ENCODE peak calls at places on chromosomes 16 and 17, in four cellular contexts. One of them, this sample, is unnamed.

GRCh38 chr16:80009971-80010659 is 409.6 kb upstream of the MAF start:
- DNase-seq in WTC11: no peak
- DNase-seq in K562: no peak
- DNase-seq in HepG2: no peak
- DNase-seq in this sample: no peak

GRCh38 chr17:8003594-8004181 is 1.3 kb downstream of the GUCY2D start:
- DNase-seq in K562: no peak
- DNase-seq in HepG2: no peak
- DNase-seq in WTC11: peak; percentile 34
- DNase-seq in this sample: no peak

GRCh38 chr17:64261422-64262124 is 1.5 kb downstream of the TEX2 start:
- DNase-seq in HepG2: no peak
- DNase-seq in K562: no peak
- DNase-seq in WTC11: no peak
- DNase-seq in this sample: no peak

GRCh38 chr17:13230908-13231307 is 213.1 kb upstream of the ELAC2 start:
- DNase-seq in K562: no peak
- DNase-seq in HepG2: no peak
- DNase-seq in WTC11: no peak
- DNase-seq in this sample: no peak

GRCh38 chr17:72404872-72405271 is 284.1 kb downstream of the SOX9 start:
- DNase-seq in WTC11: no peak
- DNase-seq in K562: no peak
- DNase-seq in HepG2: no peak
- DNase-seq in this sample: no peak

GRCh38 chr16:4410335-4411075 is 5.9 kb downstream of the CORO7 start:
- DNase-seq in HepG2: no peak
- DNase-seq in WTC11: no peak
- DNase-seq in K562: no peak
- DNase-seq in this sample: no peak

GRCh38 chr17:61368832-61369468 is 30.7 kb upstream of the TBX2 start:
- DNase-seq in HepG2: no peak
- DNase-seq in K562: no peak
- DNase-seq in WTC11: no peak
- DNase-seq in this sample: no peak

GRCh38 chr17:34367486-34368270 is 4.6 kb upstream of the CCL1 start:
- DNase-seq in WTC11: no peak
- DNase-seq in K562: no peak
- DNase-seq in HepG2: no peak
- DNase-seq in this sample: no peak

GRCh38 chr16:87955302-87956168 is 4.3 kb downstream of the BANP start:
- DNase-seq in WTC11: no peak
- DNase-seq in HepG2: no peak
- DNase-seq in K562: no peak
- DNase-seq in this sample: no peak

GRCh38 chr16:81204794-81205680 is 33.5 kb upstream of the BCO1 start:
- DNase-seq in WTC11: no peak
- DNase-seq in HepG2: peak; percentile 61
- DNase-seq in K562: peak; percentile 52
- DNase-seq in this sample: peak; percentile 56

GRCh38 chr17:42484304-42484703 is 25.6 kb downstream of the ATP6V0A1 start:
- DNase-seq in HepG2: peak; percentile 99
- DNase-seq in K562: no peak
- DNase-seq in WTC11: no peak
- DNase-seq in this sample: no peak

GRCh38 chr17:67515490-67516088 is 138.5 kb downstream of the PITPNC1 start:
- DNase-seq in K562: no peak
- DNase-seq in WTC11: no peak
- DNase-seq in HepG2: no peak
- DNase-seq in this sample: no peak

GRCh38 chr17:32158870-32159585 is 16.7 kb downstream of the RHOT1 start:
- DNase-seq in HepG2: no peak
- DNase-seq in K562: no peak
- DNase-seq in WTC11: no peak
- DNase-seq in this sample: no peak

GRCh38 chr17:40993856-40994255 is at the start of gene KRTAP3-3:
- DNase-seq in HepG2: no peak
- DNase-seq in K562: no peak
- DNase-seq in WTC11: no peak
- DNase-seq in this sample: no peak

GRCh38 chr17:64160378-64160777 is 30.4 kb upstream of the ERN1 start:
- DNase-seq in WTC11: no peak
- DNase-seq in K562: no peak
- DNase-seq in HepG2: no peak
- DNase-seq in this sample: no peak

GRCh38 chr17:263773-264172 is 82.3 kb upstream of the DOC2B start:
- DNase-seq in WTC11: no peak
- DNase-seq in K562: no peak
- DNase-seq in HepG2: no peak
- DNase-seq in this sample: no peak

GRCh38 chr17:34622862-34623261 is 43.5 kb downstream of the TMEM132E start:
- DNase-seq in WTC11: no peak
- DNase-seq in HepG2: no peak
- DNase-seq in K562: no peak
- DNase-seq in this sample: no peak

GRCh38 chr17:3947318-3947810 is 16.9 kb downstream of the ATP2A3 start:
- DNase-seq in WTC11: no peak
- DNase-seq in K562: no peak
- DNase-seq in HepG2: no peak
- DNase-seq in this sample: no peak

GRCh38 chr17:41196068-41196467 is 6.4 kb downstream of the KRTAP9-1 start:
- DNase-seq in WTC11: no peak
- DNase-seq in HepG2: no peak
- DNase-seq in K562: no peak
- DNase-seq in this sample: no peak

DNA sequence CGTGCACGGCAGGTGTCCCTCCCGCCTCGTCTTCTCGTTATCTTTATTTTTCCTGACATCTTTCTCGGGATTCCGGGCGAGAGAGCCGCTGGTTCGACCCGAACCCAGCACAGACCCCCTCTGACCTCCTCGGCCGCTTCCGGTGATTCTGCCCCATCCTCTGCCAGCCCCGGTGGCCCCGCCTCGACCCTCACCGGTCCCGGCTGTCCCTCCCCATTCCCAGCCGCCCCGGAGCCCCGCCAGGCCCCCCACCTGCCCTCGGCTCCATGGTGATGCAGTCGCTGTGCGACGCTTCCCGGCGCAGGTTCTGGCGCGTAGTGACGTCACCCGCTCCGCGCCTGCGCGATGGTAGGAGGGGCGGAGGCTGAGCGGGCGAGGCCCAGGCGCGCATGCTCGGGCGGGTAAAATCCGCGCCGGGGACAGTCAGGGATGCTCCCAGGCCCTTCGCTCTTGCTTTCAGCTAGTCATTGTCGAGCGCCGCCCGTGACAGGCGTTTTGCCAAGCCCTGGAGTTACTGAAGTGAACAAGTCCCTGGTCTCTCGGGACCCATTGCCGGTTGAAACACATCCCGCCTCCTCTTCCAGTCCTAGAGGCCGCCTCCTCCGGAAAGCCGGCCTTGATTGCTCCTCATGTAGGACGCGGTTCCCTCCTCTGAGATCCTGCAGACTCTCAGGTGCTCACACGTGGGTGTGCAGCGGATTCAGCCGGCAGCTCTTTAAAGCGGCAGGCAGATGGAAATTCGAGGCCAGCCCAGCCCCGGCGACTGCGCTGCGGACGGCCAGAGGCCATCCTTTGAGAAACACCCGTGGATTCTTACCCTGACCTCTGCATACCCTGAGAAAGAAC is at the start of gene MTHFSD:
- DNase-seq in HepG2: peak; percentile 85
- DNase-seq in K562: peak; percentile 99
- DNase-seq in WTC11: peak; percentile 94
- DNase-seq in this sample: peak; percentile 98
- TF ChIP-seq ELF4 in HepG2: peak; percentile 56
- TF ChIP-seq ELF4 in K562: no peak
- TF ChIP-seq ELF4 in WTC11: no peak
- TF ChIP-seq ELF4 in this sample: no peak

GRCh38 chr17:38852771-38853291 is 690 bp downstream of the RPL23 start:
- DNase-seq in WTC11: no peak
- DNase-seq in HepG2: no peak
- DNase-seq in K562: peak; percentile 40
- DNase-seq in this sample: no peak
- TF ChIP-seq ELF4 in WTC11: no peak
- TF ChIP-seq ELF4 in HepG2: no peak
- TF ChIP-seq ELF4 in K562: no peak
- TF ChIP-seq ELF4 in this sample: no peak

GRCh38 chr16:53576228-53576627 is 73.2 kb upstream of the AKTIP start:
- DNase-seq in HepG2: no peak
- DNase-seq in WTC11: no peak
- DNase-seq in K562: no peak
- DNase-seq in this sample: no peak
- TF ChIP-seq ELF4 in HepG2: no peak
- TF ChIP-seq ELF4 in WTC11: no peak
- TF ChIP-seq ELF4 in K562: no peak
- TF ChIP-seq ELF4 in this sample: no peak

GRCh38 chr17:77864234-77865108 is 94.0 kb upstream of the TNRC6C start:
- DNase-seq in HepG2: no peak
- DNase-seq in WTC11: no peak
- DNase-seq in K562: no peak
- DNase-seq in this sample: no peak
- TF ChIP-seq ELF4 in HepG2: no peak
- TF ChIP-seq ELF4 in WTC11: no peak
- TF ChIP-seq ELF4 in K562: no peak
- TF ChIP-seq ELF4 in this sample: no peak

GRCh38 chr17:37147301-37147812 is 198.6 kb downstream of the AATF start:
- DNase-seq in K562: no peak
- DNase-seq in WTC11: no peak
- DNase-seq in HepG2: peak; percentile 93
- DNase-seq in this sample: no peak
- TF ChIP-seq ELF4 in K562: no peak
- TF ChIP-seq ELF4 in WTC11: no peak
- TF ChIP-seq ELF4 in HepG2: no peak
- TF ChIP-seq ELF4 in this sample: no peak

DNA sequence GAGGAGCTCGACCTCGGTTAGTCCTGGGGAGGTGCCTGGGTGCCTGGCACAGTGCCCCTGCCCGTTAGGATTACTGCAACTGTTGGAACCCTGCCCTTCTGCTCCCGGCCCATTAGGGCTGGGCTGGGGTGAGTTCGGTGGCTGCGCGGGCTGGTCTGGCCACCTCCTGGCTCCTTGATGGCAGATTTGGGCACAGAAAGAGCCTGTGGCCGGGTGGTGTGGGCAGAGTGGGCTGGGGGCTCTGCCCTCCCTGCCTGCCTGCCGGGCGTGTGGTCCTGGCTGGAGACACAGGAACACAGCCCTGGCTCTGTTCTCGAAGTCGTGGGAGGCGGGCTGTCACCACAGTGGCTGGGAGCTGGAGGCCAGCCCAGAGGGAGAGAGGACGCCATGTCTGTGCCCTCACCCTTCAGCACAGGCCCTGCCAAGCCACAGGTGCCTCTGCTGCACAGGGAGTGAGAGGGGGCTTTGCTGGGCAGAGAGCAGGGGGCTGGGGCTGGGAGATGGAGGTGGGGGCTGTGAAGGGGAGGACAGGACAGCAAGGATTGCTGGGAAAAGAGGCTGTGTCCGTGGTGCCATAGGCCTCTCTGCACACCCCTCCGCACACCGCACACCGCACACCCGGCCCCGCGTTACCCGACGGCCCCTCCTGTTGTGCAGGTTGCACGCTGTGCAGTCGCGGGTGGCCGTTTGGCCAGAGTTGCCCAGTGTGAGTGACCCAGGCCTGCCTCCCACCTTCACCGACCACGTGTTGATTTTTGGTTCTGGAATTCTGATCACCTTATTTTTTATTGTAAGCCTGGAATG is 236.6 kb upstream of the GSE1 start:
- DNase-seq in HepG2: no peak
- DNase-seq in K562: no peak
- DNase-seq in WTC11: no peak
- DNase-seq in this sample: no peak
- TF ChIP-seq ELF4 in HepG2: no peak
- TF ChIP-seq ELF4 in K562: no peak
- TF ChIP-seq ELF4 in WTC11: no peak
- TF ChIP-seq ELF4 in this sample: no peak

GRCh38 chr17:50285941-50286340 is 11.7 kb downstream of the TMEM92 start:
- DNase-seq in K562: no peak
- DNase-seq in WTC11: no peak
- DNase-seq in HepG2: no peak
- DNase-seq in this sample: no peak

GRCh38 chr17:50280801-50281441 is 6.7 kb downstream of the TMEM92 start:
- DNase-seq in HepG2: no peak
- DNase-seq in WTC11: no peak
- DNase-seq in K562: no peak
- DNase-seq in this sample: no peak

GRCh38 chr17:50281739-50282401 is 7.6 kb downstream of the TMEM92 start:
- DNase-seq in WTC11: no peak
- DNase-seq in K562: no peak
- DNase-seq in HepG2: peak; percentile 38
- DNase-seq in this sample: no peak

GRCh38 chr17:50283714-50284432 is 9.6 kb downstream of the TMEM92 start:
- DNase-seq in HepG2: no peak
- DNase-seq in K562: no peak
- DNase-seq in WTC11: no peak
- DNase-seq in this sample: no peak

DNA sequence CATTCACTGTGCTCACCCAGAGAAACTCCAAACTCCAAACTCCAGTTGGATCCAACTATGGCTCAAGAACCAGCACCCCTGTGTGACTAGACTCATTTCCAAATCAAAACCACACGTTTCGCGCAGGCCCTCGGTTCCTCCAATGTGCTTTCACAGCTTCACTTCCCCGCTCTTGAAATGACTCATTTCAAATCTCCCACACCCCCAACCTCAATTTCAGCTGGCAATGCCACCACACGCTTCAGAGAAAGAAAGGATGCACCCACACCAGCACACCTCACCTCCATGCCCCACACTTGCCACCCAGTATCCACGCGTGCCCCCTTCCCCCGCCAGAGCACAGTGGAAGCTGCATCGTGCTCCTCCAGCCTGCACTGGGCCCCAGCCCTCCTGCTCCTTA is 9.0 kb downstream of the TMEM92 start:
- DNase-seq in WTC11: no peak
- DNase-seq in K562: no peak
- DNase-seq in HepG2: no peak
- DNase-seq in this sample: no peak
- TF ChIP-seq ELF4 in WTC11: no peak
- TF ChIP-seq ELF4 in K562: no peak
- TF ChIP-seq ELF4 in HepG2: no peak
- TF ChIP-seq ELF4 in this sample: no peak

DNA sequence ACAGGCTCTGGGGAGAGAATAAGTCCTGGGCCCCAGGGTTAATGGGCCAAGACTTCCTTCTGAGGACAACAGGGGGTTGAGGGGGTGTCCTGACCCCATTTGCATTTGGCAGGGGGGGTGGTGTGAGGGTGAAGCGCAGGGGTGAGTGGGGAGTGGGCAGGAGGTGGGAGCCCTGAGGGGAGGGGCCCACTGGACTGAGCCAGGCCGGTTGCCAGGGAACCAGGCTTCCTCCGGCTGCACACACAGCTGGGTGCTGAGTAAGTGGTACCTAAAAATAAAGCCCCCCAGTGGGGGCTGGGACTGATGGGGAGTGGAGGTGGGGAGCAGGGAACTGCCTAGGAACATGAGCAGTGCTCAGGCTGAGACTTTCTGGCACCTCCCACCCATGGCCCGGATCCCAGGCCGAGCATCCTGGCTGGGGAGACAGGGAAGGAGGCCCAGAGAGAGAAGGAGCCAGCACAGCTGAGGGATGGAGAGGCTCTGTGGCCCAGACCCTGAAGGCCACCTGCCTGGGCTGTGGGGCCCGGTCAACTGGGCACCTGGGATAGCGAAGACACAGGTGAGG is 7.5 kb upstream of the RASD1 start:
- DNase-seq in WTC11: no peak
- DNase-seq in HepG2: no peak
- DNase-seq in K562: no peak
- DNase-seq in this sample: no peak
- TF ChIP-seq ELF4 in WTC11: no peak
- TF ChIP-seq ELF4 in HepG2: no peak
- TF ChIP-seq ELF4 in K562: no peak
- TF ChIP-seq ELF4 in this sample: no peak

GRCh38 chr17:82927311-82927660 is 87.5 kb upstream of the ZNF750 start:
- DNase-seq in HepG2: no peak
- DNase-seq in K562: no peak
- DNase-seq in WTC11: no peak
- DNase-seq in this sample: no peak
- TF ChIP-seq ELF4 in HepG2: no peak
- TF ChIP-seq ELF4 in K562: no peak
- TF ChIP-seq ELF4 in WTC11: no peak
- TF ChIP-seq ELF4 in this sample: no peak